ENCODE peak calls at places on chromosomes 12 and 14, in seven cellular contexts. L, J, I, H, U, S and T are unnamed samples.

GRCh38 chr14:79483989-79484388 is 727.3 kb downstream of the DIO2 start:
- DNase-seq in L (no peak), J (no peak), I (no peak), H (no peak), U (no peak), S (no peak), T (no peak)

GRCh38 chr12:42684171-42685071 is 94.9 kb upstream of the PRICKLE1 start:
- DNase-seq in L (no peak), J (no peak), I (no peak), H (no peak), U (no peak), S (no peak), T (no peak)

GRCh38 chr14:61749264-61749663 is 13.0 kb upstream of the SNAPC1 start:
- DNase-seq in L (no peak), J (no peak), I (no peak), H (no peak), U (no peak), S (no peak), T (no peak)

GRCh38 chr12:97169922-97170321 is 262.9 kb downstream of the NEDD1 start:
- DNase-seq in L (no peak), J (no peak), I (no peak), H (no peak), U (peak), S (no peak), T (no peak)

GRCh38 chr12:19177754-19178153 is 48.2 kb downstream of the PLEKHA5 start:
- DNase-seq in L (no peak), J (no peak), I (no peak), H (no peak), U (no peak), S (no peak), T (no peak)

GRCh38 chr12:5773550-5773949 is 171.5 kb downstream of the ANO2 start:
- DNase-seq in L (no peak), J (no peak), I (no peak), H (no peak), U (no peak), S (no peak), T (no peak)

GRCh38 chr12:112182499-112182898 is 57.1 kb downstream of the TRAFD1 start:
- DNase-seq in L (no peak), J (no peak), I (no peak), H (no peak), U (peak), S (no peak), T (no peak)

GRCh38 chr14:104096751-104097700 is 11.5 kb downstream of the ASPG start:
- DNase-seq in L (no peak), J (no peak), I (no peak), H (peak), U (no peak), S (no peak), T (no peak)

GRCh38 chr14:68669644-68670343 is 123.1 kb downstream of the ZFP36L1 start:
- DNase-seq in L (no peak), J (peak), I (no peak), H (peak), U (no peak), S (no peak), T (no peak)

GRCh38 chr14:59755388-59755787 is 115.2 kb downstream of the RTN1 start:
- DNase-seq in L (no peak), J (no peak), I (no peak), H (no peak), U (no peak), S (no peak), T (no peak)

GRCh38 chr14:24051789-24052655 is at the start of gene CARMIL3:
- DNase-seq in L (peak), J (peak), I (peak), H (peak), U (peak), S (peak), T (peak)

GRCh38 chr12:116870306-116870705 is 10.9 kb downstream of the HRK start:
- DNase-seq in L (no peak), J (no peak), I (no peak), H (no peak), U (no peak), S (no peak), T (no peak)

GRCh38 chr12:57488397-57489156 is 709 bp downstream of the MARS1 start:
- DNase-seq in L (no peak), J (no peak), I (no peak), H (no peak), U (no peak), S (no peak), T (peak)

GRCh38 chr14:88477513-88478250 is 77.1 kb downstream of the PTPN21 start:
- DNase-seq in L (no peak), J (no peak), I (no peak), H (no peak), U (no peak), S (no peak), T (no peak)

GRCh38 chr12:89126712-89127111 is 225.6 kb downstream of the DUSP6 start:
- DNase-seq in L (no peak), J (no peak), I (no peak), H (no peak), U (no peak), S (no peak), T (no peak)

GRCh38 chr14:94936411-94936892 is 166.5 kb upstream of the GSC start:
- DNase-seq in L (no peak), J (peak), I (no peak), H (peak), U (peak), S (no peak), T (peak)

GRCh38 chr12:52245259-52245961 is 12.4 kb downstream of the KRT7 start:
- DNase-seq in L (no peak), J (peak), I (no peak), H (no peak), U (no peak), S (no peak), T (no peak)

GRCh38 chr12:126389215-126389841 is 1324.1 kb downstream of the AACS start:
- DNase-seq in L (no peak), J (no peak), I (no peak), H (no peak), U (peak), S (no peak), T (no peak)

GRCh38 chr14:98262566-98262965 is 1009.4 kb downstream of the BCL11B start:
- DNase-seq in L (no peak), J (no peak), I (no peak), H (no peak), U (no peak), S (no peak), T (no peak)